ENCODE peak calls at places on chromosome 4, in six cellular contexts. One of them, this sample, is unnamed.
A peak's percentile ranks its signal among the peaks of the same experiment; 100 is the strongest.

GRCh38 chr4:104490770-104491395 is 3.8 kb downstream of the CXXC4 start:
- DNase-seq in esophagus muscularis mucosa: no peak
- DNase-seq in body of pancreas: peak; percentile 87
- DNase-seq in uterus: peak; percentile 78
- DNase-seq in IMR-90: peak; percentile 17
- DNase-seq in transverse colon: peak; percentile 74
- DNase-seq in this sample: peak; percentile 65

GRCh38 chr4:1033840-1034551 is 22.6 kb downstream of the FGFRL1 start:
- DNase-seq in body of pancreas: no peak
- DNase-seq in esophagus muscularis mucosa: no peak
- DNase-seq in transverse colon: no peak
- DNase-seq in uterus: no peak
- DNase-seq in IMR-90: peak; percentile 18
- DNase-seq in this sample: peak; percentile 67

GRCh38 chr4:7052923-7053715 is 9.9 kb downstream of the TADA2B start:
- DNase-seq in esophagus muscularis mucosa: no peak
- DNase-seq in IMR-90: no peak
- DNase-seq in transverse colon: no peak
- DNase-seq in body of pancreas: no peak
- DNase-seq in uterus: no peak
- DNase-seq in this sample: peak; percentile 46

GRCh38 chr4:78951862-78952472 is 12.7 kb upstream of the PAQR3 start:
- DNase-seq in esophagus muscularis mucosa: no peak
- DNase-seq in uterus: no peak
- DNase-seq in transverse colon: no peak
- DNase-seq in IMR-90: peak; percentile 45
- DNase-seq in body of pancreas: no peak
- DNase-seq in this sample: no peak

GRCh38 chr4:32929738-32930688 is 2209.8 kb downstream of the PCDH7 start:
- DNase-seq in transverse colon: no peak
- DNase-seq in uterus: no peak
- DNase-seq in esophagus muscularis mucosa: no peak
- DNase-seq in IMR-90: no peak
- DNase-seq in body of pancreas: no peak
- DNase-seq in this sample: no peak

GRCh38 chr4:101556845-101557244 is 209.5 kb upstream of the PPP3CA start:
- DNase-seq in transverse colon: no peak
- DNase-seq in uterus: no peak
- DNase-seq in esophagus muscularis mucosa: no peak
- DNase-seq in IMR-90: no peak
- DNase-seq in body of pancreas: no peak
- DNase-seq in this sample: no peak

GRCh38 chr4:8762356-8762755 is 109.3 kb downstream of the HMX1 start:
- DNase-seq in esophagus muscularis mucosa: no peak
- DNase-seq in body of pancreas: no peak
- DNase-seq in uterus: no peak
- DNase-seq in transverse colon: no peak
- DNase-seq in IMR-90: no peak
- DNase-seq in this sample: no peak

GRCh38 chr4:147351083-147351787 is 129.7 kb upstream of the EDNRA start:
- DNase-seq in uterus: no peak
- DNase-seq in body of pancreas: no peak
- DNase-seq in esophagus muscularis mucosa: no peak
- DNase-seq in transverse colon: no peak
- DNase-seq in IMR-90: peak; percentile 39
- DNase-seq in this sample: no peak

GRCh38 chr4:185143596-185143969 is 517 bp downstream of the SLC25A4 start:
- DNase-seq in body of pancreas: peak; percentile 60
- DNase-seq in uterus: peak; percentile 58
- DNase-seq in esophagus muscularis mucosa: no peak
- DNase-seq in IMR-90: peak; percentile 17
- DNase-seq in transverse colon: peak; percentile 58
- DNase-seq in this sample: peak; percentile 47

GRCh38 chr4:2906218-2906617 is 57.0 kb downstream of the NOP14 start:
- DNase-seq in uterus: no peak
- DNase-seq in body of pancreas: no peak
- DNase-seq in IMR-90: no peak
- DNase-seq in transverse colon: no peak
- DNase-seq in esophagus muscularis mucosa: no peak
- DNase-seq in this sample: no peak

GRCh38 chr4:2907706-2908293 is 55.4 kb downstream of the NOP14 start:
- DNase-seq in esophagus muscularis mucosa: no peak
- DNase-seq in uterus: no peak
- DNase-seq in IMR-90: no peak
- DNase-seq in transverse colon: no peak
- DNase-seq in body of pancreas: peak; percentile 56
- DNase-seq in this sample: peak; percentile 67

GRCh38 chr4:2907226-2907625 is 56.0 kb downstream of the NOP14 start:
- DNase-seq in transverse colon: no peak
- DNase-seq in body of pancreas: no peak
- DNase-seq in esophagus muscularis mucosa: no peak
- DNase-seq in uterus: no peak
- DNase-seq in IMR-90: no peak
- DNase-seq in this sample: no peak

GRCh38 chr4:2908686-2909085 is 54.5 kb downstream of the NOP14 start:
- DNase-seq in uterus: no peak
- DNase-seq in esophagus muscularis mucosa: no peak
- DNase-seq in transverse colon: no peak
- DNase-seq in IMR-90: no peak
- DNase-seq in body of pancreas: no peak
- DNase-seq in this sample: no peak

DNA sequence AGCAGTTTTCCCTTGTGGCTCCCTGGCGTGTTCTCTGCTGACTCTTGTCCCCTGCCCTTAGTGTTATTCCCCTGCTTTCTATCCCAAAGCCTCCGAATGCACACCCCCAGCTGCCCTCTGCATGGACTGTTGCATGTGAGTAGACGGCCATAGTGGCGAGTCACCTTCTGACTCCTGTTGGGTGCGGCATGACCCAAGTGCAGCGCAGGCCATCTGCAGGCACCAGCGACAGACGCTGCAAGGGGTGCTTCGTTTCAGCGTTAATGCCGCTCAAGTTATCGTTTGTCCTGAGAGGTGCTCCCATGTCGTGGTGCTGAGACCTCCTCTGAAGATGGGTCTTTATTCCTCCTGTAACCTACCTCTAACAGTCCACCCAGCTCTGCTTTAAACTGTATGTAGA is 57.7 kb downstream of the NOP14 start:
- DNase-seq in transverse colon: no peak
- DNase-seq in uterus: no peak
- DNase-seq in esophagus muscularis mucosa: no peak
- DNase-seq in IMR-90: no peak
- DNase-seq in body of pancreas: no peak
- DNase-seq in this sample: no peak
- H3K4me3 ChIP-seq in transverse colon: no peak overlapping the region
- H3K4me3 ChIP-seq in uterus: no peak overlapping the region
- H3K4me3 ChIP-seq in esophagus muscularis mucosa: no peak overlapping the region
- H3K4me3 ChIP-seq in IMR-90: no peak overlapping the region
- H3K4me3 ChIP-seq in body of pancreas: no peak overlapping the region
- H3K4me3 ChIP-seq in this sample: no peak overlapping the region

GRCh38 chr4:139606600-139607301 is 50.7 kb upstream of the SETD7 start:
- DNase-seq in esophagus muscularis mucosa: no peak
- DNase-seq in uterus: no peak
- DNase-seq in transverse colon: no peak
- DNase-seq in body of pancreas: no peak
- DNase-seq in IMR-90: peak; percentile 70
- DNase-seq in this sample: no peak
- TF ChIP-seq POLR2A in esophagus muscularis mucosa: no peak
- TF ChIP-seq POLR2A in uterus: no peak
- TF ChIP-seq POLR2A in transverse colon: no peak
- TF ChIP-seq POLR2A in body of pancreas: no peak
- TF ChIP-seq POLR2A in IMR-90: no peak
- TF ChIP-seq POLR2A in this sample: no peak

DNA sequence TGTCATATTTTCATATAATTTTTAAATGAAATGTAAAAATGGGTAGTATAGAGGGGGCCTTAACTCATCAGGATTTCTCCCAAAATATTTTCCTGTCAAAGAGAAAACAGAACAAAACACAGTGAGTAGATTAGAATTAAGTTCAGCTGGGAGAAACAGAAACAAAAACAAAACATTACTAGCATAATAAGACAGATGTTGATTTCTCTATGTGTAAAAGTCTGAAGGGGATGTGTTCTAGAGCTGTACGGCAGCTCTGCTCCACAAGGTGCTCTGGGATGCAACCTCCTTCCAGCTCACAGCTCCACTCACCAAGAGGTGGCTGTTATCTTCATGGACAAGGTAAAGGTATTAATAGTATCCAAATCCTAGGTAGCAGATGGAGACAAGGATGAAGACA is 72.8 kb downstream of the ARHGEF38 start:
- DNase-seq in transverse colon: no peak
- DNase-seq in esophagus muscularis mucosa: no peak
- DNase-seq in body of pancreas: no peak
- DNase-seq in IMR-90: no peak
- DNase-seq in uterus: no peak
- DNase-seq in this sample: no peak
- H3K4me3 ChIP-seq in transverse colon: no peak overlapping the region
- H3K4me3 ChIP-seq in esophagus muscularis mucosa: no peak overlapping the region
- H3K4me3 ChIP-seq in body of pancreas: no peak overlapping the region
- H3K4me3 ChIP-seq in IMR-90: no peak overlapping the region
- H3K4me3 ChIP-seq in uterus: no peak overlapping the region
- H3K4me3 ChIP-seq in this sample: no peak overlapping the region

GRCh38 chr4:182918791-182919302 is 1.7 kb upstream of the DCTD start:
- DNase-seq in transverse colon: no peak
- DNase-seq in esophagus muscularis mucosa: no peak
- DNase-seq in body of pancreas: no peak
- DNase-seq in uterus: no peak
- DNase-seq in IMR-90: no peak
- DNase-seq in this sample: no peak

GRCh38 chr4:182917182-182918043 is at the start of gene DCTD:
- DNase-seq in esophagus muscularis mucosa: no peak
- DNase-seq in IMR-90: peak; percentile 65
- DNase-seq in body of pancreas: peak; percentile 82
- DNase-seq in transverse colon: peak; percentile 83
- DNase-seq in uterus: peak; percentile 67
- DNase-seq in this sample: peak; percentile 82

GRCh38 chr4:182918044-182918607 is 940 bp upstream of the DCTD start:
- DNase-seq in body of pancreas: no peak
- DNase-seq in IMR-90: no peak
- DNase-seq in transverse colon: no peak
- DNase-seq in esophagus muscularis mucosa: no peak
- DNase-seq in uterus: no peak
- DNase-seq in this sample: no peak

GRCh38 chr4:182914357-182914756 is 2.8 kb downstream of the DCTD start:
- DNase-seq in IMR-90: no peak
- DNase-seq in transverse colon: no peak
- DNase-seq in uterus: no peak
- DNase-seq in esophagus muscularis mucosa: no peak
- DNase-seq in body of pancreas: no peak
- DNase-seq in this sample: no peak

GRCh38 chr4:182916483-182917181 is 554 bp downstream of the DCTD start:
- DNase-seq in uterus: peak; percentile 63
- DNase-seq in transverse colon: peak; percentile 72
- DNase-seq in body of pancreas: peak; percentile 62
- DNase-seq in esophagus muscularis mucosa: no peak
- DNase-seq in IMR-90: peak; percentile 79
- DNase-seq in this sample: peak; percentile 65
- TF ChIP-seq POLR2A in uterus: no peak
- TF ChIP-seq POLR2A in transverse colon: peak; percentile 9
- TF ChIP-seq POLR2A in body of pancreas: peak; percentile 3
- TF ChIP-seq POLR2A in esophagus muscularis mucosa: no peak
- TF ChIP-seq POLR2A in IMR-90: peak; percentile 64
- TF ChIP-seq POLR2A in this sample: no peak

GRCh38 chr4:76717431-76717830 is 180.5 kb downstream of the SOWAHB start:
- DNase-seq in uterus: no peak
- DNase-seq in esophagus muscularis mucosa: no peak
- DNase-seq in transverse colon: no peak
- DNase-seq in body of pancreas: no peak
- DNase-seq in IMR-90: no peak
- DNase-seq in this sample: no peak
- H3K4me3 ChIP-seq in uterus: no peak overlapping the region
- H3K4me3 ChIP-seq in esophagus muscularis mucosa: no peak overlapping the region
- H3K4me3 ChIP-seq in transverse colon: no peak overlapping the region
- H3K4me3 ChIP-seq in body of pancreas: no peak overlapping the region
- H3K4me3 ChIP-seq in IMR-90: no peak overlapping the region
- H3K4me3 ChIP-seq in this sample: no peak overlapping the region

DNA sequence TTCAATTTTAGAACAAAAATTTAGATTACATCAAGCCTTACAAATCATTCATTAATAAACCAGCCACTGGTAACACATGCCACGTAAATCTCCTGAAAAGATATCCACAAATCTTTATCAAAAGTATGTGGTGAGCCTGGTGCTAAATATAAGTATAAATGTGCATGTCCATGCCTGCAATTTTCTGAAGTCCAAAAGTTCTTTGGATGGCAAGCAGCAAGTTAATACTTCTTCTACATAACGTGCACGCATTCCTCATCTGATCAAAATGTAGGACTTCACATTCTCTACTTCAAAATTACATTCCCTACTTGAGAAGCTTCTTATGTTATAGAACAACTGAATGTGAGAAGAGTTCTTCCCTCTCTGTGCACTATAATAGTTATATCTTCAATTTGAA is 49.8 kb downstream of the HHIP start:
- DNase-seq in IMR-90: no peak
- DNase-seq in body of pancreas: no peak
- DNase-seq in esophagus muscularis mucosa: no peak
- DNase-seq in transverse colon: no peak
- DNase-seq in uterus: no peak
- DNase-seq in this sample: no peak
- TF ChIP-seq POLR2A in IMR-90: no peak
- TF ChIP-seq POLR2A in body of pancreas: no peak
- TF ChIP-seq POLR2A in esophagus muscularis mucosa: no peak
- TF ChIP-seq POLR2A in transverse colon: no peak
- TF ChIP-seq POLR2A in uterus: no peak
- TF ChIP-seq POLR2A in this sample: no peak

This sample was measured in stomach.